ENCODE peak calls at places on chromosome 1, in six cellular contexts. H is foreskin fibroblast; L is amygdala; W is CD8-positive, alpha-beta memory T cell; M is EH; F is Right ventricle myocardium superior. T is an unnamed sample.

GRCh38 chr1:245678866-245679411 is 524.2 kb downstream of the KIF26B start:
- DNase-seq in H (no peak), F (no peak), W (no peak), L (no peak), M (no peak), T (no peak)

GRCh38 chr1:28577738-28578536 is 14.1 kb upstream of the RAB42 start:
- DNase-seq in H (no peak), L (no peak), F (no peak), M (peak; percentile 2), W (no peak), T (no peak)

GRCh38 chr1:66925944-66926343 is 1.2 kb downstream of the MIER1 start:
- DNase-seq in L (no peak), H (no peak), M (peak; percentile 32), F (no peak), W (no peak), T (no peak)

GRCh38 chr1:8880068-8880676 is 1.7 kb upstream of the ENO1 start:
- DNase-seq in W (no peak), L (no peak), H (peak; percentile 93), M (peak; percentile 97), F (peak; percentile 64), T (peak; percentile 45)

GRCh38 chr1:224544276-224544675 is 71.8 kb upstream of the CNIH3 start:
- DNase-seq in F (no peak), M (peak; percentile 67), L (no peak), H (peak; percentile 81), W (no peak), T (no peak)

GRCh38 chr1:116878804-116879477 is 30.8 kb upstream of the PTGFRN start:
- DNase-seq in M (peak; percentile 41), H (no peak), F (peak; percentile 57), L (peak; percentile 30), W (peak; percentile 6), T (peak; percentile 25)

GRCh38 chr1:161721738-161722343 is 497 bp downstream of the FCRLB start:
- DNase-seq in M (peak; percentile 99), L (no peak), F (no peak), H (peak; percentile 96), W (no peak), T (no peak)

GRCh38 chr1:62230724-62231123 is 36.1 kb downstream of the L1TD1 start:
- DNase-seq in L (no peak), F (no peak), H (peak; percentile 20), W (no peak), M (peak; percentile 89), T (no peak)

T was measured in stimulated activated naive CD8-positive, alpha-beta T cell treated with anti-CD3 and anti-CD28 coated beads, Interleukin-15, amount 100 ng/mL, for 72 hours.